ENCODE peak calls at places on chromosomes 5 and 9, in nine cellular contexts. K, A, V, H, U, P, R, L and T are unnamed samples.

GRCh38 chr9:136485049-136485647 is 2.3 kb upstream of the SEC16A start:
- DNase-seq in A (peak; percentile 83), L (no peak), H (peak; percentile 79), V (peak; percentile 77), U (peak; percentile 25), P (peak; percentile 42), K (peak; percentile 93), R (peak; percentile 70), T (peak; percentile 88)

GRCh38 chr9:6902423-6902822 is 144.7 kb downstream of the KDM4C start:
- DNase-seq in H (no peak), P (no peak), K (no peak), R (no peak), L (no peak), U (no peak), V (no peak), A (peak; percentile 24), T (no peak)

GRCh38 chr9:121844090-121844489 is 192.7 kb downstream of the DAB2IP start:
- DNase-seq in A (no peak), R (no peak), H (no peak), K (no peak), U (no peak), P (peak; percentile 19), V (no peak), L (no peak), T (no peak)

GRCh38 chr5:133260715-133261114 is 208.9 kb downstream of the HSPA4 start:
- DNase-seq in V (no peak), L (no peak), R (no peak), P (no peak), H (no peak), K (no peak), A (no peak), U (no peak), T (no peak)

GRCh38 chr5:35373196-35373696 is 143.0 kb upstream of the PRLR start:
- DNase-seq in A (no peak), V (no peak), H (no peak), P (no peak), U (no peak), K (no peak), L (no peak), R (no peak), T (no peak)

GRCh38 chr9:136566553-136566895 is 20.7 kb upstream of the NOTCH1 start:
- DNase-seq in K (no peak), P (no peak), A (no peak), L (no peak), U (no peak), V (no peak), H (no peak), R (no peak), T (no peak)

GRCh38 chr9:20042312-20042711 is 253.5 kb upstream of the SLC24A2 start:
- DNase-seq in L (no peak), P (no peak), A (no peak), H (no peak), U (no peak), R (no peak), V (no peak), K (no peak), T (no peak)

GRCh38 chr5:172086312-172086975 is 80.0 kb upstream of the FBXW11 start:
- DNase-seq in R (no peak), U (no peak), V (no peak), A (no peak), K (no peak), P (no peak), L (no peak), H (no peak), T (peak; percentile 78)

GRCh38 chr9:34719021-34719768 is 9.3 kb upstream of the CCL21 start:
- DNase-seq in A (no peak), K (no peak), V (no peak), U (no peak), L (no peak), H (no peak), P (no peak), R (no peak), T (peak; percentile 37)

GRCh38 chr5:154528005-154528594 is 50.1 kb upstream of the HAND1 start:
- DNase-seq in L (no peak), U (no peak), R (no peak), V (no peak), K (no peak), A (no peak), P (no peak), H (no peak), T (no peak)

GRCh38 chr9:70557665-70558419 is 143.4 kb upstream of the KLF9 start:
- DNase-seq in U (no peak), H (no peak), K (no peak), L (no peak), A (no peak), R (no peak), V (no peak), P (no peak), T (no peak)

GRCh38 chr5:125052601-125053000 is 306.2 kb upstream of the ZNF608 start:
- DNase-seq in V (no peak), R (no peak), K (no peak), L (no peak), U (no peak), H (no peak), A (no peak), P (no peak), T (no peak)

GRCh38 chr9:137350696-137351584 is 48.9 kb upstream of the NRARP start:
- DNase-seq in R (no peak), V (no peak), U (no peak), L (no peak), A (no peak), H (no peak), P (no peak), K (no peak), T (no peak)